ENCODE peak calls at places on chromosomes 5 and 9, in four cellular contexts. One of them, this sample, is unnamed.

GRCh38 chr9:114025196-114025753 is 52.8 kb downstream of the AMBP start:
- DNase-seq in stomach: no peak
- DNase-seq in RWPE1: no peak
- DNase-seq in sigmoid colon: no peak
- DNase-seq in this sample: no peak

GRCh38 chr5:179385892-179386291 is 40.6 kb upstream of the ADAMTS2 start:
- DNase-seq in stomach: no peak
- DNase-seq in RWPE1: no peak
- DNase-seq in sigmoid colon: peak
- DNase-seq in this sample: no peak

GRCh38 chr9:127426756-127427155 is 2.6 kb downstream of the ZNF79 start:
- DNase-seq in stomach: no peak
- DNase-seq in RWPE1: no peak
- DNase-seq in sigmoid colon: no peak
- DNase-seq in this sample: no peak

GRCh38 chr5:95957804-95958203 is 3.8 kb downstream of the ELL2 start:
- DNase-seq in stomach: no peak
- DNase-seq in RWPE1: no peak
- DNase-seq in sigmoid colon: no peak
- DNase-seq in this sample: no peak

GRCh38 chr9:107243757-107244156 is 39.3 kb upstream of the RAD23B start:
- DNase-seq in stomach: peak
- DNase-seq in RWPE1: peak
- DNase-seq in sigmoid colon: no peak
- DNase-seq in this sample: peak

GRCh38 chr9:107312651-107313050 is 29.6 kb downstream of the RAD23B start:
- DNase-seq in stomach: no peak
- DNase-seq in RWPE1: no peak
- DNase-seq in sigmoid colon: no peak
- DNase-seq in this sample: no peak

GRCh38 chr9:3502560-3503398 is 23.0 kb downstream of the RFX3 start:
- DNase-seq in stomach: no peak
- DNase-seq in RWPE1: no peak
- DNase-seq in sigmoid colon: no peak
- DNase-seq in this sample: peak

GRCh38 chr5:122141751-122142150 is 12.4 kb downstream of the ZNF474 start:
- DNase-seq in stomach: no peak
- DNase-seq in RWPE1: no peak
- DNase-seq in sigmoid colon: no peak
- DNase-seq in this sample: no peak

GRCh38 chr9:2338770-2339169 is 282.8 kb upstream of the VLDLR start:
- DNase-seq in stomach: no peak
- DNase-seq in RWPE1: no peak
- DNase-seq in sigmoid colon: no peak
- DNase-seq in this sample: peak

GRCh38 chr5:139577689-139578347 is 16.7 kb downstream of the UBE2D2 start:
- DNase-seq in stomach: no peak
- DNase-seq in RWPE1: no peak
- DNase-seq in sigmoid colon: no peak
- DNase-seq in this sample: no peak

GRCh38 chr5:149317281-149318048 is 27.8 kb upstream of the GRPEL2 start:
- DNase-seq in stomach: peak
- DNase-seq in RWPE1: peak
- DNase-seq in sigmoid colon: no peak
- DNase-seq in this sample: peak

GRCh38 chr5:147223343-147223742 is 11.5 kb upstream of the STK32A start:
- DNase-seq in stomach: no peak
- DNase-seq in RWPE1: no peak
- DNase-seq in sigmoid colon: no peak
- DNase-seq in this sample: peak

GRCh38 chr5:177405805-177406204 is 3.6 kb downstream of the F12 start:
- DNase-seq in stomach: no peak
- DNase-seq in RWPE1: no peak
- DNase-seq in sigmoid colon: no peak
- DNase-seq in this sample: no peak

GRCh38 chr9:73327149-73327548 is 175.5 kb downstream of the ANXA1 start:
- DNase-seq in stomach: no peak
- DNase-seq in RWPE1: no peak
- DNase-seq in sigmoid colon: no peak
- DNase-seq in this sample: no peak

GRCh38 chr5:120354126-120354525 is 110.0 kb upstream of the PRR16 start:
- DNase-seq in stomach: no peak
- DNase-seq in RWPE1: no peak
- DNase-seq in sigmoid colon: no peak
- DNase-seq in this sample: no peak

GRCh38 chr5:144122641-144123040 is 47.8 kb downstream of the YIPF5 start:
- DNase-seq in stomach: no peak
- DNase-seq in RWPE1: no peak
- DNase-seq in sigmoid colon: no peak
- DNase-seq in this sample: no peak

GRCh38 chr9:123176230-123176629 is 92.2 kb downstream of the STRBP start:
- DNase-seq in stomach: no peak
- DNase-seq in RWPE1: peak
- DNase-seq in sigmoid colon: no peak
- DNase-seq in this sample: peak

GRCh38 chr5:45796959-45797553 is 100.9 kb upstream of the HCN1 start:
- DNase-seq in stomach: no peak
- DNase-seq in RWPE1: no peak
- DNase-seq in sigmoid colon: no peak
- DNase-seq in this sample: peak

GRCh38 chr9:87699835-87700234 is 26.1 kb upstream of the CTSL start:
- DNase-seq in stomach: no peak
- DNase-seq in RWPE1: no peak
- DNase-seq in sigmoid colon: no peak
- DNase-seq in this sample: peak

GRCh38 chr5:62268239-62268638 is 37.8 kb upstream of the KIF2A start:
- DNase-seq in stomach: no peak
- DNase-seq in RWPE1: peak
- DNase-seq in sigmoid colon: no peak
- DNase-seq in this sample: peak

GRCh38 chr5:171610686-171611085 is 174.9 kb upstream of the SMIM23 start:
- DNase-seq in stomach: no peak
- DNase-seq in RWPE1: no peak
- DNase-seq in sigmoid colon: no peak
- DNase-seq in this sample: no peak

GRCh38 chr9:127166651-127167524 is 44.5 kb upstream of the ANGPTL2 start:
- DNase-seq in stomach: peak
- DNase-seq in RWPE1: peak
- DNase-seq in sigmoid colon: peak
- DNase-seq in this sample: peak

GRCh38 chr9:78783743-78784142 is 486.8 kb downstream of the PSAT1 start:
- DNase-seq in stomach: no peak
- DNase-seq in RWPE1: no peak
- DNase-seq in sigmoid colon: no peak
- DNase-seq in this sample: no peak

GRCh38 chr9:110842169-110842568 is 173.6 kb downstream of the MUSK start:
- DNase-seq in stomach: no peak
- DNase-seq in RWPE1: no peak
- DNase-seq in sigmoid colon: no peak
- DNase-seq in this sample: peak

GRCh38 chr9:110255417-110256141 is 728 bp downstream of the TXN start:
- DNase-seq in stomach: peak
- DNase-seq in RWPE1: peak
- DNase-seq in sigmoid colon: peak
- DNase-seq in this sample: peak

GRCh38 chr5:133260715-133261114 is 208.9 kb downstream of the HSPA4 start:
- DNase-seq in stomach: no peak
- DNase-seq in RWPE1: peak
- DNase-seq in sigmoid colon: no peak
- DNase-seq in this sample: peak

GRCh38 chr9:111300140-111300735 is 29.8 kb downstream of the OR2K2 start:
- DNase-seq in stomach: no peak
- DNase-seq in RWPE1: no peak
- DNase-seq in sigmoid colon: no peak
- DNase-seq in this sample: no peak

GRCh38 chr9:34139477-34140146 is 13.1 kb upstream of the DCAF12 start:
- DNase-seq in stomach: peak
- DNase-seq in RWPE1: peak
- DNase-seq in sigmoid colon: no peak
- DNase-seq in this sample: peak

GRCh38 chr5:95780597-95780996 is 41.9 kb downstream of the GLRX start:
- DNase-seq in stomach: no peak
- DNase-seq in RWPE1: no peak
- DNase-seq in sigmoid colon: no peak
- DNase-seq in this sample: no peak

GRCh38 chr9:90099262-90099982 is 494.6 kb downstream of the GADD45G start:
- DNase-seq in stomach: no peak
- DNase-seq in RWPE1: no peak
- DNase-seq in sigmoid colon: no peak
- DNase-seq in this sample: peak

GRCh38 chr5:176388003-176388340 is 426 bp downstream of the NOP16 start:
- DNase-seq in stomach: no peak
- DNase-seq in RWPE1: peak
- DNase-seq in sigmoid colon: no peak
- DNase-seq in this sample: peak

GRCh38 chr9:81694541-81694940 is 5.2 kb upstream of the TLE1 start:
- DNase-seq in stomach: no peak
- DNase-seq in RWPE1: no peak
- DNase-seq in sigmoid colon: no peak
- DNase-seq in this sample: no peak

GRCh38 chr5:127337876-127338275 is 47.3 kb downstream of the MEGF10 start:
- DNase-seq in stomach: no peak
- DNase-seq in RWPE1: no peak
- DNase-seq in sigmoid colon: no peak
- DNase-seq in this sample: no peak

GRCh38 chr9:107541523-107541922 is 52.0 kb upstream of the KLF4 start:
- DNase-seq in stomach: no peak
- DNase-seq in RWPE1: no peak
- DNase-seq in sigmoid colon: no peak
- DNase-seq in this sample: no peak

GRCh38 chr5:170467000-170467707 is 36.7 kb upstream of the KCNIP1 start:
- DNase-seq in stomach: no peak
- DNase-seq in RWPE1: peak
- DNase-seq in sigmoid colon: no peak
- DNase-seq in this sample: peak

GRCh38 chr9:8616419-8616818 is 816.8 kb upstream of the DMAC1 start:
- DNase-seq in stomach: no peak
- DNase-seq in RWPE1: no peak
- DNase-seq in sigmoid colon: no peak
- DNase-seq in this sample: no peak

GRCh38 chr9:36346578-36346977 is 53.5 kb downstream of the RNF38 start:
- DNase-seq in stomach: no peak
- DNase-seq in RWPE1: no peak
- DNase-seq in sigmoid colon: no peak
- DNase-seq in this sample: no peak

GRCh38 chr5:172379481-172379880 is 74.8 kb downstream of the SH3PXD2B start:
- DNase-seq in stomach: no peak
- DNase-seq in RWPE1: no peak
- DNase-seq in sigmoid colon: no peak
- DNase-seq in this sample: peak

DNA sequence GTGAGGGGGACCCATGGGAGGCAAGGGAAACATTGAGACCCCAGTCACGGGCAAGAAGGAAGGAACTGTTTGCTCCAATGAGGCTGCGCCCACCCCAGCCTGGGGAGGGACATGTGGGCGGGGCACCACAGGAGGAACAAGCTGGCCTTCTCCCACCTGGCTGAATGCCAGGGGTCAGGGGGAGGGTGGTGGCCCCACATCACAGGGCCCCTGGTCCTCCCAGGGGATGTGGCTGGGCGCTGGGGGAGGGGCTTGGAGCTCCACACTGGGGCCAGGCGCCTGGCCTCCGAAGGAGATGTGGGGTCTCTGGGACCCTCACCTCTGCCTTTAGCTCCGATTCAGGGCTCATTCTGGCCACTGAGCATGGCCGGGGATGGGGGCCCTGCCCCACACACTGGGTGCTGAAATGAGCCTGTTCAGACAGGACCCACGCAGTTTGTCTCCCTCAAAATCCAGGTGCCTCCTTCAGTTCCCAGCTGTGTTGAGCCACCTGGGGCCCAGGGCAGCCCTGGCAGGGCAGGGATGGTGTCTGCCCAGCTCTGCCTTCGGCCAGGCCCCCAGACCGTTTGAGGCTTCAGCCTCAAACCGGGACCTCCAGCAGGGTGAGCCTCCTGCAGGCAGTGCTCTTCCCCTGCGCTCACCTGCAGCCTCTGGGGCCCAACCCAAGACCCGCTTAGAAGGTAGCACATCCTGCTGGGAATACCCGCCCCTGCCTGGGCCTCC is 33.2 kb upstream of the NOTCH1 start:
- DNase-seq in stomach: no peak
- DNase-seq in RWPE1: no peak
- DNase-seq in sigmoid colon: no peak
- DNase-seq in this sample: peak
- TF ChIP-seq CTCF in stomach: no peak
- TF ChIP-seq CTCF in RWPE1: no peak
- TF ChIP-seq CTCF in sigmoid colon: no peak
- TF ChIP-seq CTCF in this sample: no peak

GRCh38 chr5:142865631-142866030 is 95.5 kb downstream of the ARHGAP26 start:
- DNase-seq in stomach: no peak
- DNase-seq in RWPE1: no peak
- DNase-seq in sigmoid colon: no peak
- DNase-seq in this sample: no peak
- H3K27ac ChIP-seq in stomach: no peak
- H3K27ac ChIP-seq in RWPE1: no peak
- H3K27ac ChIP-seq in sigmoid colon: no peak
- H3K27ac ChIP-seq in this sample: no peak

GRCh38 chr5:135930029-135930948 is 24.5 kb downstream of the LECT2 start:
- DNase-seq in stomach: no peak
- DNase-seq in RWPE1: no peak
- DNase-seq in sigmoid colon: no peak
- DNase-seq in this sample: no peak
- TF ChIP-seq CTCF in stomach: no peak
- TF ChIP-seq CTCF in RWPE1: no peak
- TF ChIP-seq CTCF in sigmoid colon: no peak
- TF ChIP-seq CTCF in this sample: no peak

DNA sequence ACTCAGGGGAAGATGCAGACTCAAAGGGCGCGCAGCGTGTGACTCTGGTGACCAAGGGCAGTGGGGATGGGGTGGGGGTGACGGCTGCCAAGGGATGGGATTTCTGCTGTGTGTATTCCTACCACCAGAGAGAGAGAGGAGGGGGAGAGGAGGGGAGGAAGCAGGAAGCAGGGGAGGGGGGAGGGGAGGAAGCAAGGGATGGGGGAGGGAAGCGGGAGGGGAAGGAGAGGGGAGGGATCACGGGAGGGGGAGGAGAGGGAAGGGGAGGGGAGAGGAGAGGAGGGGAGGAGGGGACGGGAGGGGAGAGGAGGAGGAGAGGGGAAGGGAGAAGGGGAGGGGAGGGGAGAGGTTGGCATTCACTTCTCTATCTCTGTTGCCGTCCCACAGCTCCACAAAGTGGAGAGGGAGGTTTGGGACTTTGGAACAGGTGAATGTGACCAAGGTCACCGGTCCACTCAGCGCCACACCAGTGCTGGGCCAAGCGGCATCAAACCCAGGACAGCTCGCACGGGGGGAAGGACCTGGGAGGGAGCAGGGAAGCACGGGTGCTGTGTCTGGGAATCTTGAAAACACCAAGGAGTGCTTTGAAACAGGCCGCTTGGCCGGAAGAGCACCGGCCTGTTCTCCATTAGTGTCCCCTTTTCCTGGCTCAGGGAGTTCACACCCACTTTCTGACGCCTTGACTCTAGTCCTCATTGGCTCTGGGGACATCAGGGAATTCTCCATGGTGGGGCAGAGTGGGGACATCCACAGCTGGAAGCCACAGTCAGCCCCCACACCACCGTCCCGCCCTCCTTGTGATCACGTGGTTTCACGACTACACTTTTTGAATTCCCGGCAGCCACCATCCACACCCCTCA is 77.4 kb downstream of the VAV2 start:
- DNase-seq in stomach: no peak
- DNase-seq in RWPE1: no peak
- DNase-seq in sigmoid colon: no peak
- DNase-seq in this sample: no peak
- H3K27ac ChIP-seq in stomach: no peak
- H3K27ac ChIP-seq in RWPE1: peak
- H3K27ac ChIP-seq in sigmoid colon: no peak
- H3K27ac ChIP-seq in this sample: no peak